ENCODE peak calls at places on chromosomes 5 and 9, in five cellular contexts. K is GM12878, R is IMR-90, B is SK-N-SH, L is HepG2. H is an unnamed sample.

GRCh38 chr5:5929231-5929630 is 449.1 kb downstream of the MED10 start:
- DNase-seq in K (no peak), L (no peak), R (no peak), B (no peak), H (no peak)

GRCh38 chr9:6680797-6681146 is 35.2 kb upstream of the GLDC start:
- DNase-seq in R (peak), K (no peak), L (peak), B (peak), H (peak)

GRCh38 chr5:135593886-135594285 is 15.1 kb upstream of the CXCL14 start:
- DNase-seq in L (no peak), K (no peak), B (no peak), R (no peak), H (no peak)

GRCh38 chr5:34717426-34718327 is 61.5 kb downstream of the RAI14 start:
- DNase-seq in K (no peak), R (peak), B (no peak), L (no peak), H (no peak)

GRCh38 chr5:155004138-155004744 is 9.3 kb upstream of the KIF4B start:
- DNase-seq in B (no peak), L (peak), K (no peak), R (no peak), H (peak)

GRCh38 chr5:5795074-5795779 is 372.8 kb downstream of the ICE1 start:
- DNase-seq in K (no peak), R (no peak), B (no peak), L (no peak), H (no peak)

GRCh38 chr5:87076931-87077330 is 190.8 kb upstream of the RASA1 start:
- DNase-seq in K (no peak), R (peak), B (no peak), L (no peak), H (no peak)

GRCh38 chr5:21783079-21783478 is 1070.1 kb downstream of the CDH12 start:
- DNase-seq in K (no peak), B (no peak), L (no peak), R (no peak), H (no peak)

GRCh38 chr9:36091028-36091953 is 45.2 kb upstream of the GLIPR2 start:
- DNase-seq in K (no peak), R (peak), B (no peak), L (peak), H (no peak)

GRCh38 chr5:151288180-151288579 is 15.4 kb downstream of the SLC36A3 start:
- DNase-seq in K (no peak), B (no peak), L (peak), R (no peak), H (no peak)

GRCh38 chr5:79133657-79134451 is 22.2 kb downstream of the BHMT start:
- DNase-seq in B (peak), L (peak), K (peak), R (peak), H (peak)

GRCh38 chr9:119368681-119369581 is at the start of gene BRINP1:
- DNase-seq in K (no peak), B (peak), L (no peak), R (no peak), H (no peak)

GRCh38 chr5:179873176-179873575 is 14.6 kb upstream of the MRNIP start:
- DNase-seq in L (no peak), R (no peak), B (peak), K (no peak), H (no peak)

GRCh38 chr5:81942746-81943145 is 29.1 kb upstream of the ATG10 start:
- DNase-seq in B (no peak), L (no peak), R (no peak), K (no peak), H (no peak)

GRCh38 chr5:56190500-56190899 is 42.6 kb downstream of the ANKRD55 start:
- DNase-seq in L (no peak), K (no peak), R (peak), B (no peak), H (no peak)

GRCh38 chr9:129570450-129571297 is 50.2 kb downstream of the C9orf50 start:
- DNase-seq in B (no peak), R (peak), K (no peak), L (peak), H (peak)

GRCh38 chr5:91183743-91184142 is 199.4 kb downstream of the ARRDC3 start:
- DNase-seq in L (no peak), B (no peak), R (no peak), K (no peak), H (no peak)

GRCh38 chr5:96661101-96661840 is 905 bp upstream of the CAST start:
- DNase-seq in R (peak), K (peak), L (no peak), B (peak), H (no peak)

GRCh38 chr5:108801776-108802175 is 54.1 kb downstream of the FER start:
- DNase-seq in R (peak), L (peak), K (no peak), B (no peak), H (no peak)

GRCh38 chr9:88011005-88011766 is 36.9 kb upstream of the CDK20 start:
- DNase-seq in R (peak), B (peak), K (no peak), L (no peak), H (no peak)

GRCh38 chr5:73497537-73498056 is 645 bp upstream of the BTF3 start:
- DNase-seq in B (no peak), K (no peak), R (no peak), L (no peak), H (no peak)

GRCh38 chr5:97906135-97906534 is 723.1 kb upstream of the RIOK2 start:
- DNase-seq in L (no peak), B (no peak), K (no peak), R (no peak), H (no peak)

GRCh38 chr5:16736158-16736994 is 119.6 kb upstream of the RETREG1 start:
- DNase-seq in L (peak), R (peak), K (no peak), B (no peak), H (peak)

GRCh38 chr9:19552693-19553092 is 143.9 kb downstream of the ACER2 start:
- DNase-seq in L (no peak), R (no peak), K (no peak), B (no peak), H (no peak)

GRCh38 chr5:75055727-75056144 is 3.4 kb upstream of the GCNT4 start:
- DNase-seq in K (no peak), B (no peak), R (peak), L (peak), H (no peak)

GRCh38 chr5:175321927-175322532 is 122.0 kb downstream of the DRD1 start:
- DNase-seq in L (peak), K (no peak), R (peak), B (no peak), H (peak)

GRCh38 chr9:90860826-90861225 is 59.2 kb downstream of the SYK start:
- DNase-seq in L (no peak), R (no peak), B (no peak), K (no peak), H (no peak)

GRCh38 chr5:98206566-98206965 is 566.9 kb upstream of the RGMB start:
- DNase-seq in K (no peak), R (no peak), L (no peak), B (no peak), H (no peak)

GRCh38 chr9:38622083-38622674 is 1.8 kb upstream of the ANKRD18A start:
- DNase-seq in R (no peak), B (peak), L (peak), K (no peak), H (no peak)

GRCh38 chr5:167244583-167244982 is 1046.9 kb upstream of the WWC1 start:
- DNase-seq in B (peak), K (no peak), R (no peak), L (no peak), H (no peak)

GRCh38 chr5:78360674-78361225 is 333 bp downstream of the SCAMP1 start:
- DNase-seq in K (no peak), B (peak), R (no peak), L (no peak), H (peak)

GRCh38 chr9:136944094-136944518 is 432 bp downstream of the FBXW5 start:
- DNase-seq in B (peak), K (no peak), R (peak), L (no peak), H (peak)

GRCh38 chr5:3034881-3035280 is 283.4 kb upstream of the IRX2 start:
- DNase-seq in K (no peak), R (no peak), B (no peak), L (no peak), H (no peak)

GRCh38 chr5:763998-764781 is 20.3 kb downstream of the ZDHHC11B start:
- DNase-seq in K (no peak), B (peak), R (no peak), L (no peak), H (no peak)

GRCh38 chr5:105836263-105836662 is 1834.5 kb downstream of the EFNA5 start:
- DNase-seq in L (no peak), B (no peak), R (peak), K (no peak), H (no peak)

GRCh38 chr5:148829248-148829594 is 2.8 kb downstream of the ADRB2 start:
- DNase-seq in R (no peak), L (no peak), B (no peak), K (no peak), H (no peak)

GRCh38 chr5:148828461-148829247 is 2.2 kb downstream of the ADRB2 start:
- DNase-seq in B (no peak), R (peak), L (no peak), K (no peak), H (no peak)

GRCh38 chr5:148830220-148830619 is 3.8 kb downstream of the ADRB2 start:
- DNase-seq in L (no peak), B (no peak), R (no peak), K (no peak), H (no peak)

GRCh38 chr5:148827723-148828122 is 1.3 kb downstream of the ADRB2 start:
- DNase-seq in K (no peak), L (no peak), B (no peak), R (peak), H (no peak)

GRCh38 chr5:148829734-148830133 is 3.3 kb downstream of the ADRB2 start:
- DNase-seq in B (no peak), R (no peak), L (no peak), K (no peak), H (no peak)
- H3K4me2 ChIP-seq in B (peak), R (peak), L (no peak), K (no peak), H (no peak)

GRCh38 chr9:121280715-121281613 is 13.0 kb downstream of the GSN start:
- DNase-seq in R (no peak), L (peak), B (no peak), K (no peak), H (no peak)

GRCh38 chr9:121282309-121283071 is 14.5 kb downstream of the GSN start:
- DNase-seq in K (no peak), R (peak), B (no peak), L (no peak), H (no peak)

GRCh38 chr9:121279841-121280388 is 12.0 kb downstream of the GSN start:
- DNase-seq in R (no peak), L (no peak), K (no peak), B (no peak), H (no peak)

GRCh38 chr9:121283072-121283398 is 15.1 kb downstream of the GSN start:
- DNase-seq in L (no peak), B (no peak), K (no peak), R (no peak), H (no peak)

DNA sequence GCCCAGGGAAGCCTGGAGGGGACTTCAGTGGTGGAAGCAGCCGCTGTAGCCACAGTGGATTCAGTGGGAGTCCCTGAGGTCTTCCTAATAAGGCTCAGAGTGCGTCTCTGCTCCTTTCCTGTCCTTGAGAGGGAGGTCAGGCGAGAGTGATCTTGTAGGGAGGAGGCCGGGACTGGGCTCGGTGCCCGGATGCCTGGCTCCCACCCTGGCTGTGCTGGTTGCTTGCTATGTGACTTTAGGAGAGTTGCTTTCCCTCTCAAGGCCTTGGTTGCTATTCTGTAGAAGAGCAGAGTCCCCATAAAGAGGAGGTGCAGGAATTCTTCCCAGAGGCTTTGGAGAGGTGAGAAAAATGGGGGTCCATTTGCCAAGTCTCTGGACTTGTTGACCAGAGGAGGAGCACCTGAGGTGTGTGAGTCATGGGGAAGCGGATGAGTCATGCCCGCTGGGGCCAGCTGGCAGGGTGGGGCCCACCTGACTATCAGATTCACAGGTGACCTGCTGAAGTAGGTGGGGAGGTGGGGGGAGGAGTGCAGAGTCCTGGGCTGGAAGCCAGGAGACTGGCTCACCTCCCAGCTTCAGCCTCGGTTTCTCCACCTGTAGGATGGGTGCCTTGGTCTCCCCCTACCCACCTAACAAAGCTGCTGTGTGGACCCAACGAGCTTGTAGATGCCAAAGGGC is 13.8 kb downstream of the GSN start:
- DNase-seq in R (peak), L (peak), B (no peak), K (no peak), H (peak)
- TF ChIP-seq MXI1 in R (no peak), L (no peak), B (no peak), K (no peak), H (no peak)

GRCh38 chr9:125550216-125550614 is 156.8 kb downstream of the MAPKAP1 start:
- DNase-seq in L (peak), K (no peak), B (no peak), R (peak), H (no peak)
- H3K4me2 ChIP-seq in L (peak), K (no peak), B (peak), R (peak), H (no peak)

GRCh38 chr5:14260637-14261036 is 117.5 kb downstream of the TRIO start:
- DNase-seq in R (no peak), B (no peak), L (no peak), K (no peak), H (no peak)

GRCh38 chr5:14257995-14258403 is 114.9 kb downstream of the TRIO start:
- DNase-seq in R (no peak), K (peak), L (no peak), B (no peak), H (no peak)

GRCh38 chr5:14261237-14261636 is 118.1 kb downstream of the TRIO start:
- DNase-seq in B (no peak), R (no peak), L (no peak), K (no peak), H (no peak)

GRCh38 chr5:14256756-14257393 is 113.7 kb downstream of the TRIO start:
- DNase-seq in L (no peak), K (no peak), B (no peak), R (no peak), H (no peak)

DNA sequence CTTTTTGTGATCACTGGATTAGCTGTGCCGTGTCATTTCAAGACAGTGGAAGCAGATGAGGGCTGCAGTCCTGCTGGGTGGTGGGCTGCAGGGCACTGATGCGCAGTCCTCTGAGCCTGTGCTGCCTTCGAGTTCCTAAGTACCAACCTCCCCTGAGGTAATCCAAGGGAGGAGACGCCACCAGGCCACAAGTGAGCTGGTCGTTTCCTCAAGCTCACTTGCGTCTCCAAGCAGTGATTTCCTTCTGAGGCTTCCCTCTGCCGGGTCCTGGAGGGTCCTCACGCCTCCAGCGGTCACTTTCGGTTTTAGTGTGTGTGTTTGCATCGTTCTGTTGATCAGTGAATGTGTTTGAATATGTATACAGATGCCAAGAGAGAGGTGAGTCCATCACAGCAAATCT is 115.7 kb downstream of the TRIO start:
- DNase-seq in K (no peak), B (no peak), R (no peak), L (no peak), H (no peak)
- TF ChIP-seq MXI1 in K (no peak), B (no peak), R (no peak), L (no peak), H (no peak)

DNA sequence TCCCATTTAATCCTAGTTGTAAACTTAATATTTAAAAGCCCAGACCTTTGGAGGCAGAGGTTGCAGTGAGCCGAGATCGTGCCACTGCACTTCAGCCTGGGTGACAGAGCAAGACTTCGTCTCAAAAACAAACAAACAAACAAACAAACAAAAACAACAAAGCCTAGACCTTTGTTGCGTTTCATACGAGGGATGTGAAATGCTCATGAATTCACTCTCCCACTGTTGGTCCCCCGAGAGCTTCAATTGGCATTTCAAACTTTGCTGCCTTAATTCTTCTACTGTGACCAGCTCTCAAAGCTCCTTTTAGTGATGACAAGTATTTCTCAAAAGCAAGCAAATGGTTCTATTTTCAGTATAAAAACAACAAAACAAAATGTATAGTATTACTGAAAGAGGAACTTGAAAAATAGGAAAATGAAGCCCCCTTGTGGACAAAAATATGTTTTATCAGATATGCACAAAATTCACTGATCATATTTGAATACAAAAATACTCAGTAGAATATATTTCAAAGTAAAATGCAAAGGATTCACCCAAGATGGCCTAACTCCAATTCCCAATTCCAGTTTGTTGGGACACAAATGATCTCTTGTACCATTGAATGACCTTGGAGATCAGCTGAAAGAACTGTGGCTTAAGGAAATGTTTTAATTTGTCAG is 140.4 kb downstream of the ESM1 start:
- DNase-seq in K (peak), R (peak), L (peak), B (peak), H (no peak)
- H3K4me2 ChIP-seq in K (peak), R (peak), L (no peak), B (no peak), H (peak)

DNA sequence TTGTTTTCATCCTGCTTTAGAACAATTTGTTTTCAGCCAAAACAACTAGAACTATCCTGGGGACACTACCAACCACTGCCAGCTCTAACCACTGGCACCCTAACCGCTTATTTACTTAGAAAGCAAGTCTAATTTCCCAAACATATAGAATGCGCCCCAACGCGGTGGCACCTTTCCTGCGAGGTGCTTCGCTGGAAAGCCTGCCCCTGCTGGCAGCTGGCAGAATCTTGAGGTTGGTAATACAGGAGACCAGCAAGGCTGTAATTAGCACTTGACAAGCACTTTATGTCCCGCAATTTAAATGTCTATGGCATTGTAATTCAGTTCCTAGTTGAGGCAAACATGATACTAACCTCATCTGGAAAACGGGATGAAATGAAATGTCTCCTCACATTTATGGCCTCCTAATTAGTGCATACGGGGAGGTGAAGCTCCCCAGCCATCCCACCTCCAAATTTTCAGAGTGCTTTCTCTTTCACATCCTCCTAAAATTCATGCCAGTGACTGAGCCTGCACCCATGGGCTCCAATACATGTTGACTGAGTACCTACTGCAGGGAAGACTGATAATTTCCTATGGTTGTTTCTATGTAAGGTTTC is 30.4 kb downstream of the GABBR2 start:
- DNase-seq in R (no peak), K (no peak), L (no peak), B (no peak), H (no peak)
- TF ChIP-seq MXI1 in R (no peak), K (no peak), L (no peak), B (no peak), H (no peak)

GRCh38 chr9:94031946-94032345 is 52.3 kb upstream of the PTPDC1 start:
- DNase-seq in R (no peak), B (no peak), K (no peak), L (no peak), H (no peak)
- H3K4me2 ChIP-seq in R (peak), B (peak), K (no peak), L (peak), H (no peak)

H was measured in K562.